ENCODE peak calls at places on chromosome 9, in eight cellular contexts. A, V, H, Z, T, K, D and N are unnamed samples.

GRCh38 chr9:120925535-120926396 is 830 bp downstream of the TRAF1 start:
- DNase-seq in K (no peak), H (no peak), T (no peak), A (peak), Z (peak), V (peak), D (no peak), N (no peak)

GRCh38 chr9:131107760-131108159 is 11.4 kb downstream of the AIF1L start:
- DNase-seq in A (no peak), K (no peak), T (no peak), D (no peak), Z (no peak), V (no peak), H (no peak), N (no peak)

GRCh38 chr9:79432485-79432884 is 139.3 kb upstream of the TLE4 start:
- DNase-seq in Z (no peak), H (no peak), D (no peak), K (no peak), T (no peak), A (no peak), V (no peak), N (no peak)

GRCh38 chr9:126475933-126476555 is 137.7 kb upstream of the LMX1B start:
- DNase-seq in V (no peak), D (no peak), A (no peak), K (no peak), T (no peak), H (no peak), Z (no peak), N (no peak)

GRCh38 chr9:12464910-12465512 is 228.2 kb upstream of the TYRP1 start:
- DNase-seq in V (no peak), K (peak), H (peak), A (no peak), T (peak), D (no peak), Z (no peak), N (peak)

GRCh38 chr9:75855509-75855908 is 35.0 kb upstream of the PCSK5 start:
- DNase-seq in H (peak), A (no peak), Z (no peak), V (no peak), D (peak), K (peak), T (no peak), N (no peak)

GRCh38 chr9:101995231-101995630 is 256.8 kb upstream of the GRIN3A start:
- DNase-seq in V (no peak), Z (no peak), H (peak), D (no peak), K (no peak), A (no peak), T (no peak), N (no peak)

GRCh38 chr9:108015690-108016089 is 526.1 kb upstream of the KLF4 start:
- DNase-seq in A (no peak), D (no peak), T (no peak), H (no peak), K (no peak), Z (no peak), V (no peak), N (no peak)

GRCh38 chr9:34891386-34891785 is 66.7 kb upstream of the PHF24 start:
- DNase-seq in D (no peak), A (no peak), V (no peak), H (no peak), T (no peak), K (no peak), Z (no peak), N (no peak)